ENCODE peak calls at places on chromosomes 13 and 19, in nine cellular contexts. R is LHCN-M2, T is hippocampal formation, N is LoVo, J is fibroblast of mammary gland, H is fibroblast of lung, A is left lung, S is NCI-H82, O is NCI-H1092 treated with DMSO at 0.1 percent for 48 hours. I is an unnamed sample.

GRCh38 chr13:59710995-59711701 is 452.6 kb downstream of the DIAPH3 start:
- DNase-seq in J (no peak), N (no peak), R (no peak), O (no peak), S (no peak), H (peak; percentile 17), A (no peak), T (no peak), I (no peak)

GRCh38 chr13:25067054-25067453 is 28.9 kb upstream of the PABPC3 start:
- DNase-seq in R (no peak), T (no peak), S (peak; percentile 16), J (no peak), O (no peak), N (no peak), A (no peak), H (no peak), I (no peak)

GRCh38 chr13:23851106-23851505 is 38.1 kb downstream of the MIPEP start:
- DNase-seq in J (peak; percentile 62), N (no peak), O (no peak), H (peak; percentile 42), A (no peak), T (no peak), S (no peak), R (peak; percentile 19), I (peak; percentile 17)

GRCh38 chr19:9836021-9836420 is 903 bp downstream of the PIN1 start:
- DNase-seq in T (no peak), O (no peak), N (peak; percentile 12), R (peak; percentile 48), J (peak; percentile 52), A (no peak), S (peak; percentile 50), H (peak; percentile 22), I (no peak)

GRCh38 chr19:2716722-2717637 is 4.2 kb downstream of the DIRAS1 start:
- DNase-seq in N (no peak), R (no peak), H (no peak), A (no peak), T (no peak), O (no peak), S (no peak), J (no peak), I (no peak)

GRCh38 chr13:113919761-113920160 is 54.1 kb downstream of the C13orf46 start:
- DNase-seq in J (no peak), N (no peak), O (no peak), T (no peak), R (no peak), A (no peak), S (no peak), H (no peak), I (no peak)

GRCh38 chr13:52348081-52348480 is 57.9 kb downstream of the THSD1 start:
- DNase-seq in T (no peak), A (no peak), J (peak; percentile 94), S (no peak), N (peak; percentile 30), H (peak; percentile 98), O (no peak), R (peak; percentile 97), I (peak; percentile 58)

GRCh38 chr19:54893406-54893805 is 12.5 kb upstream of the NCR1 start:
- DNase-seq in H (peak; percentile 2), O (no peak), N (peak; percentile 69), J (no peak), A (no peak), S (no peak), R (no peak), T (no peak), I (no peak)

GRCh38 chr13:96053003-96053703 is at the start of gene UGGT2:
- DNase-seq in H (peak; percentile 93), N (peak; percentile 93), R (peak; percentile 92), S (peak; percentile 96), O (peak; percentile 94), T (peak; percentile 85), A (peak; percentile 95), J (peak; percentile 94), I (peak; percentile 87)

GRCh38 chr19:6412111-6412999 is 12.3 kb downstream of the KHSRP start:
- DNase-seq in N (no peak), R (no peak), T (no peak), O (peak; percentile 18), A (no peak), H (no peak), S (peak; percentile 67), J (no peak), I (no peak)

GRCh38 chr19:41223431-41224234 is 4.6 kb downstream of the AXL start:
- DNase-seq in R (peak; percentile 93), S (no peak), H (peak; percentile 96), A (peak; percentile 47), T (no peak), J (peak; percentile 89), O (no peak), N (peak; percentile 51), I (no peak)

GRCh38 chr19:55606471-55606787 is 982 bp downstream of the ZNF865 start:
- DNase-seq in S (no peak), H (no peak), R (no peak), T (no peak), A (no peak), O (no peak), J (no peak), N (no peak), I (no peak)

GRCh38 chr19:39113199-39113598 is 12.4 kb upstream of the PAK4 start:
- DNase-seq in T (no peak), R (no peak), J (no peak), S (no peak), N (no peak), O (no peak), H (no peak), A (no peak), I (no peak)